ENCODE peak calls at places on chromosome 9, in four cellular contexts. S is AG09319, I is GM23338, X is iPS-NIHi11. C is an unnamed sample.

GRCh38 chr9:131262327-131263032 is 13.8 kb downstream of the FAM78A start:
- DNase-seq in I (no peak), S (no peak), X (no peak), C (peak; percentile 46)

GRCh38 chr9:98039474-98040072 is 17.0 kb upstream of the NANS start:
- DNase-seq in I (no peak), S (no peak), X (no peak), C (peak; percentile 41)

GRCh38 chr9:91039125-91039834 is 237.7 kb downstream of the SYK start:
- DNase-seq in S (no peak), I (no peak), X (no peak), C (no peak)

GRCh38 chr9:134632329-134632728 is 9.3 kb upstream of the COL5A1 start:
- DNase-seq in I (no peak), S (no peak), X (no peak), C (no peak)

GRCh38 chr9:97412628-97413382 is 909 bp downstream of the TDRD7 start:
- DNase-seq in X (peak; percentile 31), S (no peak), I (peak; percentile 28), C (peak; percentile 21)

GRCh38 chr9:125541840-125542243 is 165.2 kb downstream of the MAPKAP1 start:
- DNase-seq in I (no peak), S (no peak), X (no peak), C (no peak)

GRCh38 chr9:97851450-97851883 is 1.6 kb upstream of the FOXE1 start:
- DNase-seq in I (peak; percentile 48), X (no peak), S (no peak), C (no peak)

GRCh38 chr9:131870156-131870555 is 130.3 kb upstream of the RAPGEF1 start:
- DNase-seq in S (no peak), X (no peak), I (no peak), C (no peak)

GRCh38 chr9:131264231-131264630 is 12.1 kb downstream of the FAM78A start:
- DNase-seq in S (no peak), X (peak; percentile 36), I (no peak), C (no peak)

GRCh38 chr9:102273952-102274351 is 535.5 kb upstream of the GRIN3A start:
- DNase-seq in S (no peak), I (no peak), X (no peak), C (peak; percentile 25)

GRCh38 chr9:616694-617093 is 224.8 kb upstream of the DMRT1 start:
- DNase-seq in X (no peak), S (no peak), I (no peak), C (no peak)

GRCh38 chr9:113913426-113914195 is 37.5 kb downstream of the ZNF618 start:
- DNase-seq in S (no peak), X (no peak), I (no peak), C (peak; percentile 42)

GRCh38 chr9:37421914-37422288 is 595 bp upstream of the GRHPR start:
- DNase-seq in S (no peak), I (no peak), X (peak; percentile 52), C (no peak)

GRCh38 chr9:131885144-131885609 is 145.3 kb upstream of the RAPGEF1 start:
- DNase-seq in S (peak; percentile 11), I (no peak), X (no peak), C (no peak)

C was measured in iris pigment epithelial cell.